ENCODE peak calls at places on chromosome 18, in four cellular contexts. D is fibroblast of pulmonary artery, O is GM12865, U is cardiac fibroblast. A is an unnamed sample.

GRCh38 chr18:22385718-22386117 is 32.0 kb downstream of the CTAGE1 start:
- DNase-seq in D (peak), O (no peak), U (peak), A (no peak)

GRCh38 chr18:13453714-13454113 is 235.2 kb downstream of the LDLRAD4 start:
- DNase-seq in D (no peak), O (no peak), U (no peak), A (no peak)

GRCh38 chr18:79393626-79394401 is 1.9 kb upstream of the NFATC1 start:
- DNase-seq in D (peak), O (no peak), U (peak), A (no peak)

GRCh38 chr18:59963229-59963628 is 63.4 kb downstream of the PMAIP1 start:
- DNase-seq in D (no peak), O (no peak), U (no peak), A (no peak)

GRCh38 chr18:1914489-1914888 is 656.8 kb downstream of the METTL4 start:
- DNase-seq in D (peak), O (peak), U (peak), A (peak)

GRCh38 chr18:12336887-12337286 is 28.8 kb downstream of the TUBB6 start:
- DNase-seq in D (no peak), O (no peak), U (peak), A (peak)

GRCh38 chr18:57881818-57882413 is 78.8 kb upstream of the ATP8B1 start:
- DNase-seq in D (peak), O (peak), U (peak), A (peak)

GRCh38 chr18:74511823-74512222 is 15.7 kb downstream of the CNDP2 start:
- DNase-seq in D (no peak), O (no peak), U (no peak), A (no peak)

GRCh38 chr18:864872-865273 is 39.8 kb upstream of the ADCYAP1 start:
- DNase-seq in D (peak), O (peak), U (peak), A (peak)

GRCh38 chr18:54255141-54255540 is 14.2 kb upstream of the POLI start:
- DNase-seq in D (no peak), O (no peak), U (no peak), A (no peak)

GRCh38 chr18:48032876-48033769 is 102.7 kb upstream of the SMAD2 start:
- DNase-seq in D (peak), O (no peak), U (peak), A (no peak)

GRCh38 chr18:11392292-11392691 is 217.1 kb upstream of the SLC35G4 start:
- DNase-seq in D (no peak), O (no peak), U (no peak), A (no peak)

GRCh38 chr18:51211552-51211951 is 14.1 kb upstream of the MEX3C start:
- DNase-seq in D (peak), O (peak), U (peak), A (no peak)

GRCh38 chr18:46892842-46893241 is 24.5 kb downstream of the PIAS2 start:
- DNase-seq in D (no peak), O (peak), U (no peak), A (no peak)

GRCh38 chr18:6645246-6645645 is 84.3 kb upstream of the ARHGAP28 start:
- DNase-seq in D (no peak), O (no peak), U (no peak), A (no peak)

GRCh38 chr18:34970106-34970505 is 71.1 kb upstream of the MAPRE2 start:
- DNase-seq in D (peak), O (no peak), U (peak), A (no peak)

GRCh38 chr18:79519751-79520472 is 124.2 kb downstream of the NFATC1 start:
- DNase-seq in D (peak), O (peak), U (peak), A (no peak)

GRCh38 chr18:11498821-11499220 is 110.6 kb upstream of the SLC35G4 start:
- DNase-seq in D (no peak), O (no peak), U (no peak), A (no peak)

GRCh38 chr18:6255121-6255742 is 159.5 kb downstream of the L3MBTL4 start:
- DNase-seq in D (no peak), O (no peak), U (no peak), A (no peak)

GRCh38 chr18:703660-704018 is 8.8 kb downstream of the ENOSF1 start:
- DNase-seq in D (no peak), O (no peak), U (no peak), A (no peak)

GRCh38 chr18:79246309-79247108 is 149.2 kb upstream of the NFATC1 start:
- DNase-seq in D (peak), O (peak), U (peak), A (peak)

GRCh38 chr18:74155276-74155675 is 7.0 kb downstream of the TIMM21 start:
- DNase-seq in D (no peak), O (no peak), U (no peak), A (no peak)

DNA sequence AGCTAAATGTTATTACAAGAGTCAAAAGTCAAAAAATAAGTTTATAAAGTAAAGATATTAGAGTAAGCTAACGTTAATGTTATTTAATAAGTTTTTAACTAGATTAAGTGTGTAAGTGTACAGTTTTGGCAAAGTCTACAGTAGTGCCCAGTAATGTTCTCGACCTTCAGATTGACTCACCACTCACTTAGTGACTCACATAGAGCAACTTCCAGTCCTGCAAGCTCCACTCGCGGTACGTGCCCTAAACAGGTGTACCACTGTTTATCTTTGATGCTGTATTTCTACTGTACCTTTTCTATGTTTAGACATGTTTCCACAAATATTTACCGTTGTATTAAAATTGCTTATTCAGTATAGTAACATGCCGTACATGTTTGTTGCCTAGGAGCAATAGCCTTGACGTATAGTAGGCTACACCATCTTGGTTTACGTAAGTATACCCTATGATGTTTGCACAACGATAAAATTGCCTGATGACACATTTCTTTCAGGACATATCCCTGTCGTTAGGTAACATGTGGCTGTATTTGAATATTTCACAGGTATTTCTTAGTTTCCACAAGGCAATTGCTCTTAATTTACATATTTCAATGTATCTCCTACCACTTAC is 1641.9 kb upstream of the PIK3C3 start:
- DNase-seq in D (no peak), O (no peak), U (no peak), A (peak)
- H3K4me3 ChIP-seq in D (no peak), O (no peak), U (no peak), A (no peak)

DNA sequence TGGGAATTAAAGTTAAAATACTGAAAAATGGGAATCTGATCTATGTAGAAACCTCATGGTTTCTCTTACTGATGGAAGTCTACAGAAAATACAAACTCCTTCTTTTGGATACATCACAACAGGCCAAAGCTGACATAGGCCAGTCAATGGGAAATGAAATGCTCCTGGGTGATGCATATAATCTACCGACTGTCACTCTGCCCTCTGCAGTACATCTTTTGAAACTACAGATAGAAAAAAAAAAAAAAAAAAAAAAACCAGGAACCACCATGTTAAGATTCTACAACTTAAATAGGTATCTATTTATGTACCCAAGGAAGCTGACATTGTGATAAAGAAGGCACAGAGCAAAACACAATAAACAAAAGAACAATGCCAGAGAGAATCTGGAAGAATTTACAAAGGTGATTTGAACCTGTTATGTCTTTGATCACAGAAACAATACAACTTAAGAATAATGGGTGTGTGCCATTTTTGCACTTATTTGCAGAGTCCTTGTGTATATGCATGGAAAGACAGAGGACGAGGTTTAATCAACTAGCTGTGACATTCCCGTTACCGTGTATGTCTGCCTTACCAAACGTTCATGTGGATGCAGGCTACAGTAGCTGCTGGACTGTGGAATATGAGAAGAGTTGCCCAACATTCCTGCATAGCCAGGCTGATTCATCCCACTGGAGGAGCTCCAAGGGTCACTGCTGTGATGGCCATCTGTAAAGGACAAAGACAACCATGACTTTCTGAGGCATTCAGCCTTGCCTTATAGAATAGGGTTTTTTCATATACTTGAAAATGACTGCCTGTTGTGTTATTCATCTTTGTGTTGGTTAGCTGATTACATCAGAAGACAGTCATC is 312.7 kb downstream of the TCF4 start:
- DNase-seq in D (peak), O (peak), U (peak), A (no peak)
- TF ChIP-seq CTCF in D (peak), O (peak), U (peak), A (peak)

GRCh38 chr18:23800902-23801301 is 111.6 kb downstream of the LAMA3 start:
- DNase-seq in D (no peak), O (no peak), U (no peak), A (no peak)

GRCh38 chr18:23805898-23806297 is 116.6 kb downstream of the LAMA3 start:
- DNase-seq in D (peak), O (no peak), U (peak), A (no peak)

GRCh38 chr18:23802817-23803216 is 113.6 kb downstream of the LAMA3 start:
- DNase-seq in D (no peak), O (no peak), U (no peak), A (no peak)

GRCh38 chr18:23799540-23799939 is 110.3 kb downstream of the LAMA3 start:
- DNase-seq in D (no peak), O (no peak), U (no peak), A (no peak)

DNA sequence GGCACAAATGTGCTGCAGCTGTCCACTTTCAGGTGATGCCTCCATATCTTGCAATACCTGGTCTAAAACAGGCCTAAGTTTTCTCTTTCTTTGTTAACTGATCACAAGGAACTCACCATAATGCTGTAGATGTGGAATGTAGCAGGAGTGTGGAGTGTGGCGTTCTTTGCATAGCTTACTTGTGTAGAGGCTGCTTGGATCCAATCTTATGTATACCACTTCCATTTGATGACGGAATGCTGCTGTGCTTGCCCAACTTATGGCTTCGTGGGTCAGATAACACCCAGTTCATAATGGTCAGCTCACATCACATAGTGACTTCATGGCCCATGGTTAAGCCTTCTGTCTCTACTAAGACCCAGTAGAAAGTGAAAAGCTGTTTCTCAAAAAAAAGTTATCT is 114.5 kb downstream of the LAMA3 start:
- DNase-seq in D (no peak), O (no peak), U (no peak), A (no peak)
- H3K4me3 ChIP-seq in D (no peak), O (no peak), U (no peak), A (no peak)

DNA sequence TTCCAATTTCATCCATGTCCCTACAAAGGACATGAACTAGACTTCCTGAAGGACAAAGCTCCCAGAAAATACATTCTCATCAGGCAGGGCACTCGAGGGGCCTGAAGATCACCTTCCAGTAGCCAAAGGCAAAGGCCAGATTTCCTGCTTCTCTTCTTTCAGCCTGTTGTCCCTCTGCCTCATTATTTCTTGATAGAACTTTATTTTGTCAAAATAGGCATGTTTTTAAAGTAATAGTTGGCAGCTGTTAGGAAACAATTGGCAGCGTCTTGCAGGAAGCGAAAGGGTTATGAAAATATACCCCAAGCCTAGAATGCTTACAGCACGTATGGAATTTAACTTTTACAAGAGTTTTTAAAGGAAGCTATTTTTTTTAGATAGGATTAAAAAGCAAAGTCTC is 74.9 kb downstream of the LINC00305 start:
- DNase-seq in D (no peak), O (no peak), U (no peak), A (no peak)
- TF ChIP-seq CTCF in D (no peak), O (no peak), U (no peak), A (no peak)

DNA sequence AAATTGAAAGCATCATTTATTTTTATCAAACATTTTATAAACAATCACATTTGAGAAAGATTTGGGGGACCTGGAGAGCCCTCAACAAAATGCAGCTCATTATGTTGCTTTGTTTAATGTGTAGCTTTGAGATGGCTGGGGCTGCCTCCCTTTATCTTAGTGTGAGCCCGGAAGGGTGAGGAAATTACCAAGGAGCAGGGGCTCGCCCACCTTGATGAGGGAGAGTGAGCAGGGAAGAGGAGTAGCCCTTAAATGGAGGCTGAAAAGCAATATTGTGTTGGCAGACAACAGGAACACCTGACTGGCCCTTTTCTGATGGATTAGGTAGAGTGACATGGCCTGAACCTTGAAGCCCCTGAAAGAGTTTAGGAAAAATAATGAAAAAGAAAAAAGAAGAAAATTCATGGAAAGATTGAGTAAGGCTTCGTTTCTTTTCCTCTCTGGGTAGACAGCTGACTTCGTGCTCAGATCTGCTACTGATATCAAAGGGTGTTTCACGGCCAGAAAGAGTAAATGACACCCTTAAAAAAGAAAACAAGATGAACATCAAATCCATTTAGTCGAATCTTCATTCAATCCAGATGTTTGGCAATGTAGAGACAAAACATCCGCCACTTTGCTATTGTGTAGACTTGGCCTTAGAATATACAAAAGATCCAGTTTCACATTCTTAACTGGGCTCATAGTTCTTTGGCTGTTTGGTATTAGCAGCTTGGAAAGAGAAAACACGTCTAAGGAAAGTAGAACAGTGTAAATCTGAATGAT is 206.5 kb upstream of the TCF4 start:
- DNase-seq in D (no peak), O (no peak), U (no peak), A (no peak)
- H3K4me3 ChIP-seq in D (no peak), O (no peak), U (no peak), A (no peak)

DNA sequence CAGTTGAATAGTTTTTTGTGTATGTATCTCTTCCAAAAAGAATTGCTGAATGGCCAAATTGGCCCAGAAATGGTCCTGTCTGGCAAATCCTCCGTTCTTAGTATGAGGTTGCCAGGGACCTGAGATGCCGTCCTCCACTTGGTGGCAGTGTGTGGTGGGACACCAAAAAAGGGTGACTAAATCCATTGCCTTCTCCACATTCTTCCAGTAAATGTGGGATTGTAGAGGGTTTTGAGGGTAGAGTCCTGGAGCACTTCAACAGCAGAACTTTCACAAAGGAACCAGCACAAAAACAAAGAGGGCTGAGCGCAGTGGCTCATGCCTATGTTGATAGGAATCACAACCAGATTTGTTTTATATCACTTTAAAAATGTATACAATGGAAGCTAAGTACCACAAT is 199.9 kb downstream of the BCL2 start:
- DNase-seq in D (peak), O (peak), U (peak), A (no peak)
- TF ChIP-seq CTCF in D (peak), O (peak), U (peak), A (peak)

DNA sequence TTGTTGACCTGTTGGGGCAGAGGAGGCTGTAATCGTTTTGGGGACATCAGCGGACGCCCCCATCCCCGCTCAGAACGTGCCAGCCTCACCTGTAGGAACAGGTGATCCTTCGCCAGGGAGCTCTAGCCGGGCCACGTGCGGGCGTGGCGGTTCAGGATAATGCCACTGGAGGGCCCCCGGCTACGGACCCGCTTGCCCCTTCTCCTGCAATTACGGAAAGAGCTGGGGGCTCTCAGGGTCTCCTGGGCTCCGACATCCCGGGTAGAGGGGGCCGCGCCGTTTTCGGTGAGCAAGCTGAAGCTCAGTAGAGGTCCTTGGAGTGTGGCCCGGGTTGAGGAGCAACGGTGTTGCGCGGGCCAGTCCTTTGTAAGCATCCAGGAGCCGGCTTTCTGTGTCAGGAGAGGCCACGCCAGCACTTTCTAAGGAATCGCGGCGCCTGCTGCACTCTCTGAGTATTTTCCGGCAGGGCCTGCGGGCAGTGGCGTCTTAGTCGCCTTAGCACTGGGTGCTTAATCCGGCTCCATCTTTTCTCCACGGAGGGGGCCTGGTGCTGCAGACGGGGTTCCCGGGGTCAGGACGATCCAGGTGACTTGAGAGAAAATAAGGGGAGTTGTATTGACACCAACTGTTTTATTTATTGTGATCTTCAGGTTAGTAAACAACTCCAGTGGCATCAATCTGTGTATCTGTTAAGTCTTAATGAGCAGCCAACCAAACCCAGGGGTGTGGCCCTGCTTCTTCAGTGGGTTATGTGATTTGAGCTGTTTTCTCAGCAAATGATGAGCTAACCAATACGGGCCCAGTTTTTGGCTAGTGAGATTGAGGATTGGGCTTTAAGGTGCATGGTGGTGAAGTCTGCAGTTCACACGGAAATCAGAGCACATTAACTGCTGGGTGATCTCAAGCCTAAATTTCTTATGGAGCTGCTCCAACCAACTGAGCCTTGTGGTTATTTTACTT is 1.9 kb downstream of the MTCL1 start:
- DNase-seq in D (peak), O (no peak), U (peak), A (no peak)
- H3K4me3 ChIP-seq in D (peak), O (no peak), U (peak), A (no peak)

A was measured in LNCaP clone FGC.